ENCODE peak calls at places on chromosomes 6 and 20, in ten cellular contexts. F is stimulated activated naive CD4-positive, alpha-beta T cell; N is iris pigment epithelial cell; D is lung microvascular endothelial cell; S is T-helper 2 cell; R is left cardiac atrium; W is foreskin fibroblast; X is astrocyte of the spinal cord; L is stimulated activated CD8-positive, alpha-beta memory T cell treated with anti-CD3 and anti-CD28 coated beads, Interleukin-4, amount 100 ng/mL, for 24 hours; C is NCI-H1694. T is an unnamed sample.

GRCh38 chr6:41647061-41647511 is 8.8 kb downstream of the MDFI start:
- DNase-seq in F (no peak), N (peak), D (no peak), S (no peak), R (no peak), W (peak), X (peak), L (no peak), C (no peak), T (no peak)

GRCh38 chr6:123338394-123338793 is 298.4 kb downstream of the TRDN start:
- DNase-seq in F (no peak), N (no peak), D (no peak), S (no peak), R (peak), W (no peak), X (no peak), L (no peak), C (no peak), T (no peak)

GRCh38 chr20:13028001-13028400 is 19.2 kb downstream of the SPTLC3 start:
- DNase-seq in F (no peak), N (peak), D (no peak), S (no peak), R (no peak), W (peak), X (peak), L (no peak), C (no peak), T (no peak)

GRCh38 chr20:21396921-21397340 is 395 bp downstream of the NKX2-4 start:
- DNase-seq in F (peak), N (no peak), D (peak), S (peak), R (no peak), W (no peak), X (no peak), L (no peak), C (no peak), T (no peak)

GRCh38 chr20:1440024-1440423 is 26.6 kb downstream of the NSFL1C start:
- DNase-seq in F (no peak), N (peak), D (peak), S (peak), R (no peak), W (peak), X (no peak), L (no peak), C (no peak), T (no peak)

GRCh38 chr20:35820715-35821114 is 48.9 kb downstream of the PHF20 start:
- DNase-seq in F (no peak), N (peak), D (no peak), S (no peak), R (no peak), W (peak), X (peak), L (no peak), C (no peak), T (no peak)

GRCh38 chr6:111668410-111668809 is 62.7 kb upstream of the TRAF3IP2 start:
- DNase-seq in F (no peak), N (no peak), D (no peak), S (no peak), R (no peak), W (peak), X (no peak), L (no peak), C (no peak), T (no peak)

GRCh38 chr6:163955131-163955530 is 540.6 kb downstream of the QKI start:
- DNase-seq in F (no peak), N (peak), D (no peak), S (no peak), R (no peak), W (peak), X (peak), L (no peak), C (no peak), T (no peak)

GRCh38 chr20:30513050-30513628 is 744.3 kb upstream of the DEFB115 start:
- DNase-seq in F (no peak), N (no peak), D (no peak), S (no peak), R (no peak), W (peak), X (no peak), L (no peak), C (no peak), T (no peak)

GRCh38 chr6:147999001-147999540 is 343.6 kb upstream of the SASH1 start:
- DNase-seq in F (no peak), N (no peak), D (no peak), S (no peak), R (no peak), W (no peak), X (no peak), L (no peak), C (no peak), T (no peak)

GRCh38 chr20:23409800-23410199 is 11.5 kb downstream of the NAPB start:
- DNase-seq in F (no peak), N (no peak), D (no peak), S (no peak), R (no peak), W (no peak), X (no peak), L (no peak), C (no peak), T (no peak)

GRCh38 chr6:13079096-13079758 is 249.1 kb downstream of the TBC1D7 start:
- DNase-seq in F (no peak), N (no peak), D (no peak), S (no peak), R (no peak), W (peak), X (no peak), L (no peak), C (no peak), T (no peak)

GRCh38 chr20:21027569-21027968 is 78.6 kb downstream of the LINC00237 start:
- DNase-seq in F (peak), N (no peak), D (peak), S (no peak), R (no peak), W (no peak), X (no peak), L (no peak), C (no peak), T (no peak)

GRCh38 chr20:9051508-9051907 is 17.4 kb upstream of the PLCB4 start:
- DNase-seq in F (no peak), N (peak), D (peak), S (no peak), R (no peak), W (peak), X (peak), L (no peak), C (no peak), T (no peak)

GRCh38 chr20:50558483-50558925 is 48.3 kb downstream of the PTPN1 start:
- DNase-seq in F (no peak), N (peak), D (peak), S (no peak), R (no peak), W (peak), X (peak), L (no peak), C (no peak), T (no peak)

GRCh38 chr6:28336284-28337024 is 506 bp upstream of the ZSCAN31 start:
- DNase-seq in F (peak), N (no peak), D (peak), S (peak), R (no peak), W (peak), X (peak), L (no peak), C (no peak), T (peak)

GRCh38 chr6:20572288-20572687 is 38.0 kb downstream of the CDKAL1 start:
- DNase-seq in F (no peak), N (no peak), D (no peak), S (no peak), R (no peak), W (no peak), X (no peak), L (no peak), C (no peak), T (no peak)

GRCh38 chr20:57663241-57663640 is 43.0 kb upstream of the ZBP1 start:
- DNase-seq in F (no peak), N (no peak), D (no peak), S (no peak), R (peak), W (no peak), X (no peak), L (no peak), C (no peak), T (no peak)

GRCh38 chr20:63520939-63521601 is 505 bp downstream of the PPDPF start:
- DNase-seq in F (peak), N (peak), D (peak), S (peak), R (peak), W (peak), X (peak), L (peak), C (peak), T (no peak)

GRCh38 chr6:3916211-3916610 is 67.0 kb downstream of the FAM50B start:
- DNase-seq in F (no peak), N (no peak), D (peak), S (peak), R (no peak), W (no peak), X (no peak), L (no peak), C (no peak), T (no peak)

GRCh38 chr6:23390221-23390620 is 735.8 kb upstream of the NRSN1 start:
- DNase-seq in F (no peak), N (no peak), D (no peak), S (no peak), R (no peak), W (no peak), X (no peak), L (no peak), C (no peak), T (no peak)

GRCh38 chr20:2364014-2364413 is 16.7 kb upstream of the TGM6 start:
- DNase-seq in F (no peak), N (peak), D (peak), S (no peak), R (no peak), W (peak), X (no peak), L (no peak), C (no peak), T (no peak)

GRCh38 chr6:7047071-7047470 is 60.7 kb upstream of the RREB1 start:
- DNase-seq in F (no peak), N (no peak), D (no peak), S (no peak), R (no peak), W (no peak), X (no peak), L (no peak), C (no peak), T (no peak)